ENCODE peak calls at places on chromosomes 7 and 10, in nine cellular contexts. P is endodermal cell; L is spleen; S is lung; T is dorsolateral prefrontal cortex; Q is colonic mucosa; V is mammary epithelial cell; E is lower lobe of right lung; R is CD4-positive, alpha-beta T cell. Y is an unnamed sample. For H3K27me3, the result is how much of the 10 kb centered on the place peaks cover.

GRCh38 chr10:77111611-77112550 is 525.7 kb downstream of the KCNMA1 start:
- DNase-seq in P (peak), L (no peak), S (no peak), T (no peak), Q (no peak), V (peak), E (no peak), R (no peak), Y (peak)

GRCh38 chr7:45446195-45446944 is 127.8 kb upstream of the ADCY1 start:
- DNase-seq in P (no peak), L (no peak), S (no peak), T (no peak), Q (no peak), V (peak), E (no peak), R (no peak), Y (no peak)

GRCh38 chr10:12243860-12244620 is 48.1 kb downstream of the CDC123 start:
- DNase-seq in P (no peak), L (peak), S (no peak), T (no peak), Q (no peak), V (no peak), E (no peak), R (no peak), Y (no peak)

GRCh38 chr10:126059101-126059826 is 162.9 kb downstream of the FANK1 start:
- DNase-seq in P (no peak), L (no peak), S (no peak), T (no peak), Q (no peak), V (peak), E (no peak), R (no peak), Y (no peak)

GRCh38 chr7:139203992-139204391 is 27.0 kb upstream of the UBN2 start:
- DNase-seq in P (no peak), L (no peak), S (no peak), T (no peak), Q (no peak), V (no peak), E (no peak), R (no peak), Y (no peak)

GRCh38 chr10:62514079-62514693 is 140.0 kb downstream of the ZNF365 start:
- DNase-seq in P (peak), L (no peak), S (no peak), T (no peak), Q (no peak), V (no peak), E (no peak), R (no peak), Y (no peak)

GRCh38 chr10:119206603-119207366 is 586 bp upstream of the GRK5 start:
- DNase-seq in P (peak), L (peak), S (peak), T (peak), Q (peak), V (peak), E (peak), R (peak), Y (no peak)

GRCh38 chr10:71774916-71775702 is 1.8 kb upstream of the VSIR start:
- DNase-seq in P (no peak), L (peak), S (peak), T (no peak), Q (no peak), V (no peak), E (peak), R (no peak), Y (no peak)

GRCh38 chr10:126137557-126138221 is 241.3 kb downstream of the FANK1 start:
- DNase-seq in P (no peak), L (no peak), S (no peak), T (no peak), Q (no peak), V (peak), E (no peak), R (no peak), Y (peak)

GRCh38 chr7:33845991-33846509 is 59.3 kb upstream of the BMPER start:
- DNase-seq in P (no peak), L (no peak), S (no peak), T (no peak), Q (no peak), V (no peak), E (no peak), R (no peak), Y (no peak)

GRCh38 chr7:31835471-31835870 is 148.5 kb downstream of the PPP1R17 start:
- DNase-seq in P (no peak), L (no peak), S (no peak), T (no peak), Q (no peak), V (no peak), E (no peak), R (no peak), Y (no peak)

GRCh38 chr10:14330390-14331071 is at the start of gene FRMD4A:
- DNase-seq in P (peak), L (no peak), S (no peak), T (peak), Q (no peak), V (no peak), E (no peak), R (no peak), Y (no peak)

GRCh38 chr10:132371641-132372081 is 25.3 kb upstream of the PWWP2B start:
- DNase-seq in P (peak), L (peak), S (no peak), T (no peak), Q (no peak), V (no peak), E (peak), R (no peak), Y (no peak)

GRCh38 chr7:492714-493065 is 27.0 kb downstream of the PDGFA start:
- DNase-seq in P (no peak), L (peak), S (no peak), T (no peak), Q (no peak), V (no peak), E (peak), R (no peak), Y (no peak)

GRCh38 chr7:157018328-157018996 is 8.0 kb upstream of the MNX1 start:
- DNase-seq in P (peak), L (no peak), S (no peak), T (no peak), Q (no peak), V (no peak), E (no peak), R (no peak), Y (no peak)

GRCh38 chr7:73937014-73937413 is 76.1 kb downstream of the TMEM270 start:
- DNase-seq in P (no peak), L (no peak), S (no peak), T (no peak), Q (no peak), V (no peak), E (no peak), R (no peak), Y (no peak)

GRCh38 chr7:99325597-99326407 is at the start of gene ARPC1A:
- DNase-seq in P (peak), L (peak), S (peak), T (peak), Q (peak), V (peak), E (peak), R (peak), Y (peak)
- TF ChIP-seq CTCF in P (peak), L (no peak), S (no peak), T (peak), Q (no peak), V (peak), E (peak), R (no peak), Y (peak)

GRCh38 chr7:123635551-123636359 is 19.9 kb upstream of the LMOD2 start:
- DNase-seq in P (no peak), L (no peak), S (no peak), T (no peak), Q (no peak), V (no peak), E (no peak), R (no peak), Y (peak)
- H3K27me3 ChIP-seq in P (under half), L (under half), S (under half), T (under half), Q (under half), V (under half), E (under half), R (under half), Y (under half)

GRCh38 chr10:69409968-69410367 is 6.8 kb downstream of the TACR2 start:
- DNase-seq in P (no peak), L (peak), S (no peak), T (no peak), Q (no peak), V (no peak), E (no peak), R (no peak), Y (no peak)

GRCh38 chr10:69407621-69408301 is 9.0 kb downstream of the TACR2 start:
- DNase-seq in P (peak), L (peak), S (no peak), T (no peak), Q (no peak), V (no peak), E (no peak), R (no peak), Y (no peak)

GRCh38 chr10:69409176-69409495 is 7.6 kb downstream of the TACR2 start:
- DNase-seq in P (no peak), L (no peak), S (no peak), T (no peak), Q (no peak), V (no peak), E (no peak), R (no peak), Y (no peak)

GRCh38 chr10:69406816-69407580 is 9.7 kb downstream of the TACR2 start:
- DNase-seq in P (no peak), L (peak), S (no peak), T (no peak), Q (no peak), V (no peak), E (no peak), R (no peak), Y (no peak)

DNA sequence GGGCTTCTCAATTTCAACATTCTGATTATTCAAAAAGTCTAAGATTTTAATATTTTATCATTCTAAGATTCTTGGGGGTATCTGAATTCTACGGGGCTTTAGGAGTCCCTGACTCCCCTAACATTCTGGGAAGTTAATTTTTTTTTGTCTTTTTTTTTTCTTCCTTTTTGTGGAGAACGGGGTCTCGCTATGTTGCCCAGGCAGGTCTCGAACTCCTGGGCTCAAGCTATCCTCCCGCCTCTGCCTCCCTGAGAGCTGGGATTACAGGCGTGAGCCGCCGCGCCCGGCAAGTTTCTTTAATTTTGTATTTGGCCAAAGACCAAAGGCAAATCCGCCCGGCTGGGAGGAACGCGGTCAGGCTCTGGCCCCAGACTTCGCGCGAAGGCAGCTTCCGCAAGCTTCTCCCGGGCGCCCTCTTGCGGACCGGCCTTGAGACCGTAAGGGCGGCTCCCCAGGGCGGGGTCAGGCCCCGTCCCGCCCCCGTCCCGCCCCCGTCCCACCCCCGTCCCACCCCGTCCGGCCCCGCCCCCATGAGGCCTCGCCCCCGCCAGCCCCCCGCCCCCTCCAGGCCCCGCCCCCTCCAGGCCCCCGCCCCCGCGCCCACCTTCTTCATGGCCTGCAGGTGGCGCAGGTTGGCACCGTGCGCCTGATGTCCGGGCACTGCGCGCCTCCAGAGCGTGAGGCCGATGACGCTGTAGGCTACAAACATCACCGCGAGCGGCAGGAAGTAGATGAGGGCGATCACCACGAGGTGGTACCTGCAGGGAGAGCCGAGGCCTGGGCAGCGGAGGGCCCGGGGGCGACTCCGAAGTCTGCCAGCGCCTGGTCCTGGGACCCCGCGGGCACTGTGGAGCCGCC is 8.2 kb downstream of the TACR2 start:
- DNase-seq in P (peak), L (peak), S (peak), T (peak), Q (peak), V (peak), E (peak), R (peak), Y (peak)
- H3K27ac ChIP-seq in P (no peak), L (peak), S (peak), T (peak), Q (peak), V (peak), E (peak), R (peak), Y (peak)

GRCh38 chr7:151984612-151985011 is 28.4 kb downstream of the GALNTL5 start:
- DNase-seq in P (peak), L (no peak), S (no peak), T (no peak), Q (no peak), V (no peak), E (no peak), R (no peak), Y (no peak)
- TF ChIP-seq CTCF in P (peak), L (no peak), S (no peak), T (no peak), Q (no peak), V (no peak), E (no peak), R (no peak), Y (no peak)

GRCh38 chr10:117543245-117543998 is 876 bp downstream of the EMX2 start:
- DNase-seq in P (peak), L (peak), S (no peak), T (no peak), Q (no peak), V (no peak), E (no peak), R (no peak), Y (peak)
- H3K27me3 ChIP-seq in P (half or more), L (under half), S (under half), T (half or more), Q (half or more), V (half or more), E (half or more), R (half or more), Y (half or more)

GRCh38 chr7:15612205-15612604 is 50.4 kb upstream of the AGMO start:
- DNase-seq in P (no peak), L (no peak), S (no peak), T (no peak), Q (no peak), V (no peak), E (no peak), R (no peak), Y (no peak)

GRCh38 chr7:15609287-15609686 is 47.5 kb upstream of the AGMO start:
- DNase-seq in P (no peak), L (no peak), S (no peak), T (no peak), Q (no peak), V (no peak), E (no peak), R (no peak), Y (no peak)

GRCh38 chr7:15606561-15606960 is 44.7 kb upstream of the AGMO start:
- DNase-seq in P (no peak), L (no peak), S (no peak), T (no peak), Q (no peak), V (no peak), E (no peak), R (no peak), Y (no peak)

GRCh38 chr7:15604166-15604565 is 42.4 kb upstream of the AGMO start:
- DNase-seq in P (no peak), L (no peak), S (no peak), T (no peak), Q (no peak), V (no peak), E (no peak), R (no peak), Y (no peak)

GRCh38 chr7:15607541-15608210 is 45.9 kb upstream of the AGMO start:
- DNase-seq in P (no peak), L (no peak), S (no peak), T (no peak), Q (no peak), V (no peak), E (no peak), R (no peak), Y (no peak)
- H3K27ac ChIP-seq in P (no peak), L (no peak), S (no peak), T (no peak), Q (no peak), V (no peak), E (no peak), R (no peak), Y (no peak)

DNA sequence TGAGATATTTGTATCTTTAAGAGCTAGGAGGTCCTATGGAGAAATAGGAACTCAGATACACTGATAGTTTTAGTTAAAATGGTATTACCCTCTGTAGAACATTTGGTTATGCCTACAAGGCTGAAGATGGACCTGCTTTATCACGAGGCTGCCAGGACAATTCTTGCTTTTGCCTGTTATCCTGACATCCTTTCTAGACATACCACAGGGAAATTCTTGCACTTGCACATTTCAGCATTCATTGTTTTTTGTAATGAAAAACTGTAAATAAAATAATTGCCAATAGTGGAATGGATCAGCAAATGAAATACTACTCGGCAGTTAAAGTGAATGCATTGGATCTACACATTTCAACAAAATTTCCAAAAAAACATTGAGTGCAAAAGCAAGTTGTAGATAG is 9.7 kb downstream of the COL28A1 start:
- DNase-seq in P (no peak), L (no peak), S (no peak), T (no peak), Q (no peak), V (no peak), E (no peak), R (no peak), Y (no peak)
- TF ChIP-seq CTCF in P (no peak), L (no peak), S (no peak), T (no peak), Q (no peak), V (no peak), E (no peak), R (no peak), Y (no peak)

GRCh38 chr7:10436302-10436701 is 537.4 kb upstream of the PHF14 start:
- DNase-seq in P (no peak), L (no peak), S (no peak), T (no peak), Q (no peak), V (no peak), E (no peak), R (no peak), Y (no peak)
- H3K27me3 ChIP-seq in P (under half), L (under half), S (under half), T (under half), Q (under half), V (under half), E (under half), R (under half), Y (under half)